ENCODE peak calls at places on chromosomes 11 and 22, in four cellular contexts. I is ovary, H is lower leg skin, S is tibial nerve. O is an unnamed sample.
A peak's percentile ranks its signal among the peaks of the same experiment; 100 is the strongest.

GRCh38 chr22:25942126-25942988 is 200.4 kb downstream of the MYO18B start:
- DNase-seq in H (no peak), S (no peak), I (no peak), O (no peak)

GRCh38 chr22:42152661-42153270 is 22.2 kb upstream of the CYP2D6 start:
- DNase-seq in H (no peak), S (no peak), I (no peak), O (no peak)

GRCh38 chr11:78350646-78351165 is 66.9 kb downstream of the GAB2 start:
- DNase-seq in H (no peak), I (no peak), S (no peak), O (peak; percentile 7)

GRCh38 chr11:93059074-93059957 is 89.9 kb downstream of the MTNR1B start:
- DNase-seq in H (no peak), I (no peak), S (no peak), O (no peak)

GRCh38 chr11:57474017-57474750 is 13.9 kb downstream of the RTN4RL2 start:
- DNase-seq in I (no peak), S (no peak), H (no peak), O (peak; percentile 65)

GRCh38 chr22:42901790-42902508 is 44.9 kb upstream of the ARFGAP3 start:
- DNase-seq in I (no peak), H (no peak), S (no peak), O (peak; percentile 12)

GRCh38 chr11:122309262-122309925 is 193.4 kb upstream of the BLID start:
- DNase-seq in I (no peak), H (no peak), S (no peak), O (no peak)

GRCh38 chr22:44731357-44731970 is 20.9 kb upstream of the ARHGAP8 start:
- DNase-seq in I (no peak), S (no peak), H (no peak), O (no peak)

GRCh38 chr11:93359396-93359795 is 28.9 kb downstream of the DEUP1 start:
- DNase-seq in I (no peak), H (no peak), S (no peak), O (no peak)

GRCh38 chr11:68214173-68215086 is 1.3 kb upstream of the KMT5B start:
- DNase-seq in H (peak; percentile 89), S (no peak), I (peak; percentile 60), O (no peak)

GRCh38 chr11:96464695-96465307 is 75.0 kb downstream of the JRKL start:
- DNase-seq in I (no peak), H (no peak), S (no peak), O (peak; percentile 73)

GRCh38 chr22:44933829-44934735 is 75.7 kb downstream of the PHF21B start:
- DNase-seq in S (no peak), I (no peak), H (no peak), O (no peak)

GRCh38 chr11:117547911-117548310 is 220.3 kb downstream of the CEP164 start:
- DNase-seq in S (no peak), I (no peak), H (no peak), O (no peak)

GRCh38 chr22:46754110-46754799 is 8.2 kb upstream of the TBC1D22A start:
- DNase-seq in H (peak; percentile 98), I (peak; percentile 73), S (peak; percentile 82), O (peak; percentile 65)

GRCh38 chr11:12125609-12126149 is 15.3 kb downstream of the MICAL2 start:
- DNase-seq in S (no peak), I (no peak), H (no peak), O (peak; percentile 51)

GRCh38 chr11:119584193-119585037 is 144.6 kb downstream of the NECTIN1 start:
- DNase-seq in S (no peak), H (peak; percentile 88), I (no peak), O (peak; percentile 8)

GRCh38 chr11:11243790-11244469 is 109.1 kb downstream of the CSNK2A3 start:
- DNase-seq in H (no peak), I (peak; percentile 38), S (no peak), O (no peak)

GRCh38 chr22:24969588-24970301 is 17.2 kb downstream of the KIAA1671 start:
- DNase-seq in S (peak; percentile 47), H (no peak), I (no peak), O (no peak)

GRCh38 chr11:75582935-75583709 is 21.1 kb downstream of the SERPINH1 start:
- DNase-seq in H (peak; percentile 92), I (peak; percentile 82), S (peak; percentile 51), O (peak; percentile 86)
- TF ChIP-seq POLR2A in H (no peak), I (peak; percentile 56), S (peak; percentile 49), O (peak; percentile 69)

GRCh38 chr11:65422633-65423515 is at the start of gene NEAT1:
- DNase-seq in H (peak; percentile 100), S (peak; percentile 98), I (peak; percentile 99), O (peak; percentile 94)

GRCh38 chr11:65419773-65420481 is 2.7 kb upstream of the NEAT1 start:
- DNase-seq in H (peak; percentile 99), S (peak; percentile 91), I (peak; percentile 82), O (peak; percentile 86)

GRCh38 chr11:65422104-65422632 is 430 bp upstream of the NEAT1 start:
- DNase-seq in I (peak; percentile 99), S (peak; percentile 96), H (peak; percentile 99), O (peak; percentile 99)

GRCh38 chr11:65420506-65421203 is 1.9 kb upstream of the NEAT1 start:
- DNase-seq in I (no peak), H (peak; percentile 63), S (no peak), O (peak; percentile 89)

DNA sequence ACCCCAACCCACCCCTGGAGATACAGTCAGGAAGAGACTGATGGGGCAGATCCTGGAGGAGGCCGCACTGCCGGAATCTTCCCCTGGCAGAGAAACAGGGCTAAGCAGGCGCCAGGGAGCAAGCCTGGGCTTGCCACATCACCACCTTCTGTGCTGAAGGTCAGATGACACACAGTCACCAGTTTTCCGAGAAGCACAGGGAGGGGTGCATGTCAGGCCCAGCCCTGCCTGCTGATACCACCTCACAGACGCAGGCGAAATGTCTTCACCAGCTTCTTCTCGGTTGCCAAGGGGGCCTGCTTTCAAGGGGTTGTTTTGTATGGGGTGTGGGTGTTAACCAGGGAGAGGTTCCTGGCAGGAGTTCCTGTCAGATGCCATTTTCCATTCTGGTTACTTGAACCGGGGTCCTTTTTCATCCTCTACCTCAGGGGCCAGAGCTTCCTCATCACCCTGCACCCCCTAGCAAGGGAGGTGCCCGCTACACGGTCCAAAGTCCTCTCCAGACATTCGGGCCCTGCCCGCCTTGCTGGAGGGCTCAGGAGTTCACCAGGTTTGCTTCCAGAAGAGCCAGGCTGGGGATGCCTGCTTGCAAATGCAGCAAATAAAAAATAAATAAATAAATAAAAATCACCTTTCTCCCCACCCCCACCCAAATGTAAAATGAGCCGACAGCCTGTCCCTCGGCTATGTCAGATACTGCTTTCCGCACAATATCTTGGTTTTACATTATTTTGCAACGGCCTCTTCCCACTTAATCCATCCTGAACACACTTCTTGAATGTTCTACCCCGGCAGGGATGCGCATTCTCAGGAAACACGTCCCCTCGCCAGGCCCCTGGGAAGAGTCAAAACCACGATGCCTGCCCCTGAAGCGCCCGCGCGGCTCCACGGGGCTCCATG is 1.1 kb upstream of the NEAT1 start:
- DNase-seq in H (peak; percentile 99), I (peak; percentile 89), S (peak; percentile 92), O (peak; percentile 98)
- TF ChIP-seq POLR2A in H (no peak), I (peak; percentile 57), S (peak; percentile 43), O (peak; percentile 97)

DNA sequence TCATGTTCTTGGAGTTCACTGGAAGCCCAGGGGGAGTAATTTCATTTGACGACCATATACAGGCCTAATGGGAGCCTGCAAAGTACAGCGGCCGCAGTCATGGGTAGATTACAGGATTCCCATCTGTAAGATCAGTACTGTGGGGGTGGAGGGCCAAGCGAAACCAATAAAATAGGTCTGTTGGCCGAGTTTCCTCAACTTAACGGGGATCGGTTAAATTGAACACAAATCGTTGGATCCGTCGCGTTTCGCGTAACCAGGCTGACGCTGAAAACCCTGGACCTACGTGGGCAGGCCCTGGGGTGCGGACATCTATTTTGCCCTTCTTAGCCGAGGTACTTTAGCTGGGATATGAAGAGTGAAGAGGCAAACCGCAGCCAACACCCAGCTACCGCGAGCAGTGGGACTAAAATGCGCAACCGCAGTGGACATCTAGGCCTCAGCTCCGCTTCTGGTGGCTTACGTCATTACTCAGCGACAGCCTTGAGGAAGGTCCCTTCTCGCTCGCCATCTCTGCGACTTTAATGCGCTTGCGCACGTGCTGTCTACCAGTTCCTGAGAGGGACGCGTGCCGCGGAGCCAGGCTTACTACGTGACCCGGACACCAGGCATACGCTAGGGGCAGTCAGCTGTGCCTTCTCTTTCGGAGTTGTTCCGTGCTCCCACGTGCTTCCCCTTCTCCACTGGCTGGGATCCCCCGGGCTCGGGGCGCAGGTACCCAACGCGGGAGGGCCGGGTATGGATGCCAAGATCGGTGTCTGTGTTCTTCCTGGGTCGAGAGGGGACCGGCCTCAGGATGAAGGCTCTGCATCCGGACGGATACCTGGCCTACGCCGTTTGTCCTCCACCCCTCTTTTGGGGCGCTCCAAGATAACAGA is at the start of gene NAT10:
- DNase-seq in H (peak; percentile 99), I (peak; percentile 96), S (peak; percentile 92), O (peak; percentile 99)
- TF ChIP-seq POLR2A in H (no peak), I (peak; percentile 77), S (peak; percentile 66), O (peak; percentile 99)

GRCh38 chr11:16262645-16262955 is 93.7 kb downstream of the SOX6 start:
- DNase-seq in S (no peak), H (no peak), I (no peak), O (no peak)
- TF ChIP-seq POLR2A in S (no peak), H (no peak), I (no peak), O (no peak)

DNA sequence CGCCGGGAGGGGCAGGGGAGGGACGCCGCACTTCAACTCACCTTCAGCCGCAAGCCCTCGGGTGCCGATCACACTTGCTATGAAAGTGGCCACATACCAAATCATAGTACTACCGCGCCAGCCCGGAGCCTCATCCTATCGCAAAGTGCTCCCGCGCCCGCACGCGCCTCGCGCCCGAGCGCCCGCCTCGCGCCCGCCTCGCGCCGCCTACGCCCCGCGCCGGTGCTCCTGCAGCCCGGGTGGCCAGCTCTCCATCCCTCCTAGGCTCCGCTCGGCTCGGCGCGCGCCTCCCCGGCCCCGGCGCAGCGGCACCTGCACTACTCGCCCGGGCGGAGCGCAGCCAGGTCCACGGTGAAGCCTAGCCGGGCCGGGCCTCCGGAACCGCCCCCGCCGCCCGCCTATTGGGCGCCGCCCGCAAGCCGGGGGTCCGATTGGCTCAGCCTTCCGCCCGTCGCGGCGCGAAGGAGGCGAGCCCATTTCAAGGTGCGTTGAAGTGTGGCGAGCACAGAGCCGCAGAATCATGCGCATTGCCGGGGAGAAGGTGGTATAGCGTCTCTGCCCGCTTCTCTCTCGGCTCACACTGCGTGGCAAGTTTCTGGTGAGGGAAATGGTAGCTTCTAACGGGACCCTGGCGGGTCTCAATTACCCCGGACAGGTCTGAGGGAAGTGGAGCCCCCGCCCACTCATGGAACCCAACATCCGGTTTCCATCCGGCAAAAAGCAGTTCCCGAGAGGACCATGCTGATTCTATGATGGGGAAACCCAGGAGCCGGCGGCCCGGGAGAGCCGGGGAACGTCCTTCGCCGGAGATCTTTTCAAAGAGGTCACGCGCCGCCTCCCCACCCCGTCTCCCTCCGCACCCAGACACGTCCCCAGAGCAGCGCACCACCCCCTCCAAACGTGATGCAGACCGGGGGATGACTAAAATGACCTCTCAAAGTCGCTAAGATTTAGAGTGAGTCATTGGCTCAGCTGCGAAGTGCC is at the start of gene IGSF9B:
- DNase-seq in S (peak; percentile 71), H (peak; percentile 95), I (peak; percentile 83), O (peak; percentile 65)
- TF ChIP-seq POLR2A in S (no peak), H (no peak), I (no peak), O (no peak)

DNA sequence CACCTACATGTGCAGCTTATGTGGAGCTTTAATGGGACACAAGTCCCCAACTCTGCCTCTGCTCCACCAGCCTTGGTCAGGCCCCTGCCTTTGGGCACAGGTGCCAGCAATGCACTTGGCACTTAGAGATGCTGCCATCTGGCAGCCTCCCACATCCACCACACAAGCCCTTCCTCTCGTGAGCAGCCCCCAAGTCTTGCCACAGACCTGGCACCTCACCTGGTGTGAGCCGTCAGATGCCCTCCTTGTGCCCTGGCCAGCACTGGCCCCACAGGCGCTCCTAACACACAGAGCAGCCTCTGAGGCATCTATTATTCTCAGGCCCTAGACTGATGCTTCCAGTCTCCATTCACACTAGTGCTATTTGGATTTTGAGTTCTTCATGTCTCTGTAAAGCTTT is 24.5 kb upstream of the SERPIND1 start:
- DNase-seq in S (no peak), I (no peak), H (no peak), O (no peak)
- TF ChIP-seq POLR2A in S (no peak), I (no peak), H (no peak), O (no peak)

GRCh38 chr11:72782081-72782920 is 11.5 kb downstream of the STARD10 start:
- DNase-seq in I (peak; percentile 34), S (no peak), H (no peak), O (no peak)
- TF ChIP-seq POLR2A in I (no peak), S (no peak), H (no peak), O (no peak)